ENCODE peak calls at places on chromosomes 1 and 21, in four cellular contexts. P is HCT116, E is K562, N is upper lobe of left lung. B is an unnamed sample.

GRCh38 chr1:45622267-45622890 is 1.5 kb downstream of the CCDC17 start:
- ATAC-seq in P (no peak), E (peak), N (no peak), B (peak)

GRCh38 chr1:184881941-184882648 is 92.2 kb downstream of the NIBAN1 start:
- ATAC-seq in P (no peak), E (no peak), N (no peak), B (peak)

GRCh38 chr1:33327587-33328325 is 6.9 kb upstream of the A3GALT2 start:
- ATAC-seq in P (peak), E (no peak), N (peak), B (peak)

GRCh38 chr1:15683411-15684039 is 595 bp upstream of the PLEKHM2 start:
- ATAC-seq in P (no peak), E (no peak), N (peak), B (no peak)

GRCh38 chr1:108831225-108831624 is 25.7 kb downstream of the AKNAD1 start:
- ATAC-seq in P (no peak), E (no peak), N (no peak), B (peak)

GRCh38 chr1:150549496-150550221 is 451 bp downstream of the ADAMTSL4 start:
- ATAC-seq in P (no peak), E (peak), N (peak), B (no peak)

GRCh38 chr1:162279099-162279498 is 97.6 kb downstream of the SPATA46 start:
- ATAC-seq in P (no peak), E (peak), N (peak), B (no peak)

GRCh38 chr1:205247130-205247921 is 19.6 kb downstream of the TMCC2 start:
- ATAC-seq in P (no peak), E (no peak), N (no peak), B (peak)

GRCh38 chr1:244273845-244274619 is 177.7 kb downstream of the ADSS2 start:
- ATAC-seq in P (peak), E (peak), N (peak), B (peak)

GRCh38 chr1:21891081-21891480 is 46.0 kb downstream of the HSPG2 start:
- ATAC-seq in P (no peak), E (no peak), N (no peak), B (no peak)

GRCh38 chr1:232878141-232878540 is 72.3 kb upstream of the NTPCR start:
- ATAC-seq in P (no peak), E (no peak), N (no peak), B (no peak)

GRCh38 chr21:39525129-39525528 is 73.4 kb downstream of the SH3BGR start:
- ATAC-seq in P (no peak), E (no peak), N (peak), B (no peak)

GRCh38 chr21:41232055-41232454 is 64.1 kb downstream of the BACE2 start:
- ATAC-seq in P (no peak), E (no peak), N (no peak), B (no peak)
- TF ChIP-seq POLR2AphosphoS5 in P (no peak), E (no peak), N (no peak), B (no peak)

GRCh38 chr1:246773213-246773641 is 49.0 kb downstream of the SCCPDH start:
- ATAC-seq in P (no peak), E (no peak), N (no peak), B (no peak)
- H3K4me3 ChIP-seq in P (no peak), E (no peak), N (no peak), B (no peak)

GRCh38 chr1:23553206-23553895 is 6.0 kb downstream of the ID3 start:
- ATAC-seq in P (no peak), E (no peak), N (no peak), B (no peak)

GRCh38 chr1:23553896-23554480 is 5.3 kb downstream of the ID3 start:
- ATAC-seq in P (no peak), E (no peak), N (no peak), B (no peak)

GRCh38 chr1:23555225-23555801 is 4.0 kb downstream of the ID3 start:
- ATAC-seq in P (no peak), E (no peak), N (no peak), B (no peak)

GRCh38 chr1:23555949-23556640 is 3.2 kb downstream of the ID3 start:
- ATAC-seq in P (peak), E (no peak), N (no peak), B (no peak)

GRCh38 chr1:23554481-23555224 is 4.6 kb downstream of the ID3 start:
- ATAC-seq in P (peak), E (peak), N (peak), B (peak)
- TF ChIP-seq POLR2AphosphoS5 in P (peak), E (peak), N (peak), B (peak)

GRCh38 chr1:61005572-61006386 is 76.6 kb upstream of the NFIA start:
- ATAC-seq in P (no peak), E (peak), N (no peak), B (no peak)
- H3K4me3 ChIP-seq in P (no peak), E (no peak), N (no peak), B (no peak)

GRCh38 chr1:203034422-203035110 is 8.3 kb downstream of the PPFIA4 start:
- ATAC-seq in P (no peak), E (no peak), N (no peak), B (no peak)

GRCh38 chr1:203028784-203029553 is 2.7 kb downstream of the PPFIA4 start:
- ATAC-seq in P (no peak), E (no peak), N (no peak), B (no peak)

GRCh38 chr1:203033287-203033686 is 7.0 kb downstream of the PPFIA4 start:
- ATAC-seq in P (no peak), E (no peak), N (no peak), B (no peak)

GRCh38 chr1:203033917-203034316 is 7.6 kb downstream of the PPFIA4 start:
- ATAC-seq in P (no peak), E (no peak), N (no peak), B (no peak)

DNA sequence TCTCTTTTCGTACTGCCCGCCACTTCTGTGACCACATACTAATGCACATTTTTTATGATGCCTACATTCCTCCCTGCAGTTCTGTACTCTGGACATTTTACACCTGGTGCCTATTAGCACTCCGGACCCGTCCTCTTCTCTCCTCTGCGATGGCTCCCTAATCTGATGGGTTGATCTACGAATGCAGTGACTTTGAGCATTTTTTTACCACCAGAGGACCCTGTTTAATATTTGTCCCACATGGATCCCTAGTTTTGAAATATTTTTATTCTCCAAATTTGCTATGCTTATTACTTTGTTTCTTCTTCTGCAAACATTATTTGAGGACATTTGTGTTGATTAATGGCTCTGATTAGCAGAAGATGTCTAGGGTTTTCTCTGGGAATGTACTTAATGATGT is 5.2 kb downstream of the PPFIA4 start:
- ATAC-seq in P (no peak), E (peak), N (no peak), B (no peak)
- TF ChIP-seq POLR2AphosphoS5 in P (no peak), E (no peak), N (no peak), B (no peak)

DNA sequence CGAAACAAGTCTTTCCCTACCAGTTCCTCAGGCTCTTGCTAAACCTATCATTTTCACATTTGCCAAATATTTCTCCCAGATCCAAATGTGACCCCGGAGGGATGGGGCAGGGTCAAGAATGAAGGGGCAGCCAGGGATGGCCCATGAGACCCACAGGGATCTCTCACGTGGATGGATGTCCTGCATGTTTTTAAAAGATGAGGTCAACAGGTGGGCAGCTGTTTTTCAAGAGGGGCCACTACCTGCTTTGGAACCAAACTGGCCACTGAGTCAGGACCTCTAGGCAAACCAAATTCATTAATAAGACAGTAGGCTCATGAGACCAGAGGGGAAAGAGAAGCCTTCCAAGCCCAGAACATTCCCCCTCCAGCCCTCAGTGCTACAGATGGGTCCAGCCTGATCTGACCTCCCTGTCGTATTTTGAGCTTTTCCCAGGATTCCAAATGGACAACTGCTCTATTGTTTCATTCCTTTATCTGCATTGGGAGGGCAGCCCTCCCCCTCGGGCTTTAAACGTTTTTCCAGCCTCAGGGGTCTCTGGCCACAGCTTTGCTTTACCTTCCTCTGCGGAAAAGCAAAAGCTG is 252.5 kb upstream of the IRF2BP2 start:
- ATAC-seq in P (no peak), E (no peak), N (no peak), B (no peak)
- H3K4me3 ChIP-seq in P (no peak), E (no peak), N (no peak), B (no peak)

DNA sequence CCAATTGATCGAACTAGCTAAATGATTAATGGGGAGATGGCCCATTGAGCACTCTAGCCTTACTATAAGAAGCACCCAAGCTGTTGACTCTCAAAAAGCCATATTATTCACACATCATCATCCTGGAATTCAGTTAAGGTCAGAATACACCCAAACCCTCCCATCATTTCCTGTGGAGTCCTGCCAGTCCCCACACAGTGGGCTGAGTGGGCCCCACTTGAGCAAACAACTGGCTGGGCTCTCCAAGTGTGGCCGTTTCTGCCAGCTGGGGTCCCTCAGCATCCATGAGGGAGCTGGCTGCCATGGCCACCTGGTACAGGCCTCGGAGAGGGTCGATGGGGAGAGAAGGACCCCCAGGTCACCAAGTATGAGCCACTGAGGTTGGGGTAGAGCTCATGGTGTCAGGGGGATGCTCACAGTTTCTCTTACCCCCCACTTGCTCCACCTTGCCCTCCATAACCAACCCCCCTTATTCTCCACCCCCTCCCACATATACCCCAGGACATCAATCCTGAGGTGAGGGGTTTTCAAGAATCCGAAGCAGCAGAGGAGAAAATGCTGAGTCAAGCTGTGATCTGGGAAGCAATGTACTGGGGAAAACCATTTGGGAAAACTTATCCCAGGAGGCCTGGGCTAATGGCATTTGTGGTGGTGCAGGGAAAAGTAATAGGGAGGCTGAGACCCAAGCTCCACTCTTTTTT is 60.3 kb downstream of the UBE2T start:
- ATAC-seq in P (no peak), E (no peak), N (no peak), B (no peak)
- TF ChIP-seq POLR2AphosphoS5 in P (no peak), E (no peak), N (no peak), B (no peak)